ENCODE peak calls at places on chromosomes 2 and 18, in four cellular contexts. X, Z, S and E are unnamed samples.

GRCh38 chr2:97935719-97936161 is 60.0 kb downstream of the TMEM131 start:
- DNase-seq in Z (peak), X (no peak), S (no peak), E (peak)

GRCh38 chr2:106282816-106283215 is 88.7 kb upstream of the UXS1 start:
- DNase-seq in S (no peak), Z (no peak), X (no peak), E (peak)

GRCh38 chr18:75472906-75473305 is 45.4 kb upstream of the SMIM21 start:
- DNase-seq in Z (no peak), X (no peak), S (no peak), E (no peak)

GRCh38 chr18:48472610-48473009 is 63.4 kb upstream of the ZBTB7C start:
- DNase-seq in X (no peak), S (no peak), Z (no peak), E (no peak)

GRCh38 chr2:207505728-207506127 is 24.0 kb upstream of the CREB1 start:
- DNase-seq in S (peak), X (no peak), Z (no peak), E (no peak)

GRCh38 chr18:32956591-32957310 is 183.9 kb upstream of the KLHL14 start:
- DNase-seq in X (no peak), S (peak), Z (no peak), E (no peak)

GRCh38 chr2:191304939-191305875 is 60.0 kb downstream of the MYO1B start:
- DNase-seq in X (no peak), Z (no peak), S (no peak), E (no peak)

GRCh38 chr18:63831080-63831788 is 56.0 kb downstream of the SERPINB7 start:
- DNase-seq in S (no peak), X (no peak), Z (no peak), E (no peak)

GRCh38 chr18:32661486-32662299 is 111.1 kb downstream of the KLHL14 start:
- DNase-seq in X (no peak), Z (no peak), S (peak), E (no peak)

GRCh38 chr18:3321133-3321812 is 59.3 kb downstream of the MYL12B start:
- DNase-seq in X (peak), Z (no peak), S (peak), E (no peak)

GRCh38 chr2:199624958-199625357 is 167.2 kb upstream of the SATB2 start:
- DNase-seq in X (no peak), Z (no peak), S (no peak), E (no peak)

GRCh38 chr2:111626037-111626861 is 257.7 kb downstream of the ANAPC1 start:
- DNase-seq in Z (no peak), S (no peak), X (peak), E (no peak)
- TF ChIP-seq TCF7L2 in Z (no peak), S (no peak), X (no peak), E (no peak)

GRCh38 chr2:169771612-169772011 is 27.1 kb upstream of the SSB start:
- DNase-seq in S (no peak), Z (no peak), X (no peak), E (peak)

GRCh38 chr2:169765523-169765922 is 31.9 kb downstream of the KLHL23 start:
- DNase-seq in Z (no peak), S (no peak), X (no peak), E (peak)

GRCh38 chr2:169770991-169771390 is 27.7 kb upstream of the SSB start:
- DNase-seq in Z (no peak), S (no peak), X (no peak), E (no peak)

GRCh38 chr2:169767243-169767888 is 31.3 kb upstream of the SSB start:
- DNase-seq in Z (peak), X (peak), S (peak), E (peak)

DNA sequence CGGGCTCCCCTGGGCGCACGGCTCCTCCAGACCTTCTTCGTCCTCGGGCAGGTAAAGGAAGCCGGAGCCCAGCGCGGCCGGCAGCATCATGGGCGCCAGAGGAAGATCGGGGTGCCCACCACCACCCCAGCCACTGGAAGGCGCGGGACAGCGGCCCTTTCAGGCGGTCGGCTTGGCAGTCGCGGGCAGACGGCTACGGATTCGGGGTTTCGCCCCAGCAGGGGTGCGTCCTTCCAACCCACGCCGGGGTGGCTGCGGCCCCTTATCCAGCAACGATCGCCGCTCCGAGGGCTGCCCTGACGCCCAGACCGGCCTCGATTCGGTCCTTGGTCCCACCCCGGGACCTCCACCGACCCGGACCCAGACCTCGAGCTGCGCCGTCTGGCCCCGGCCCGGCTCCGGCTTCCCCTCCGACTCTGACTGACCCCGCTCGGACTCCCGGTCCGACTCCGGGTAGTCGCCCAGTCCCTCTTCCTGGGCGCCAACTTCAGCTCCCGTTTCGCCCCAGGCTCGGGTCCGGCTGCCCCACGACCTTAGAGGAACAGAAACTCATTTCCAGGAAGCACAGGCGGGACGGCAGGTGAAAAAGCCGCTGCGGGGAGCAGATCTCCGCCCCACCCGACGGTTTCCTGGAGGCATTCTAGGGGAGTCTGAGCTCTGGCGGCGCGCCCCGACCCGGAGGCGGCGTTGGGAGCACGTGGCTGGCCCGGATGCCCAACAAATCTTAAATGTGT is 30.2 kb upstream of the SSB start:
- DNase-seq in Z (no peak), X (no peak), S (no peak), E (no peak)
- TF ChIP-seq TCF7L2 in Z (no peak), X (no peak), S (no peak), E (no peak)

DNA sequence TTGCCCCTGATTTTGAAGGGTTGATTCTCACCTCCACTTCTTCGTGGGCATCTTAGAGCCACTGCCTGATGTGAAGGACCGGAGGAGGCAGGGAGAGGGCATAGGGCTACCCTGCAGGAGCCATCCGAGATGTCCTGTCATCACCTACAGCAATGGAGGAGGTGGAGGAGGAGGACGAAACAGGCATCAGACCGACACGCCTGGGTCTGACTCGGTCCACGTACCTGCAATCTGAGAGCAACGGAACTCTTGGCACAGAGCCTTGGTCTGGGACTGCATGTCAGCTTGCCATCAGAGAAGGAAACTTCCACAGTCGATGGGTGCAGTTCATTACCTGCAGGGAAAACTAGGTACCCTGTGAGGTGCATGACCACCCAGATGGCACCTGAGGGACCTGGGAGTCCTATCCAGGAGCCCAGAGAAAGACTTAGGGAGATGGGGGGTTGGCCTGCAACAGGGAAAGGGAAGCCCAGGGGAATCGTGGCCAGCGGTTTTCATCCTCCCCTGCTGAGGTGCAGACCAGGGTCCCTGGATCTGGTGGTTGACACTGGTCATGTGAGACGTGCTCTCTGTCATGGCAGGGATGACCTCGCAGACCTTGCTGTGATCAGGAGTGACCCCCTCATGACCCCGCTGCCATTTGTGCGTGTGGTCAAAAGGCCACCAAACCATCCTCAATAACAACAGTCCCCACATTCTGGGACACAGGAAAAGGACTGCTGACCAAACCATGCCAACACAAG is 190.8 kb downstream of the SEPTIN10 start:
- DNase-seq in S (no peak), Z (no peak), X (no peak), E (no peak)
- TF ChIP-seq TCF7L2 in S (no peak), Z (no peak), X (no peak), E (no peak)

GRCh38 chr2:187553908-187554703 is at the start of gene TFPI:
- DNase-seq in Z (no peak), X (peak), S (no peak), E (peak)
- TF ChIP-seq TCF7L2 in Z (no peak), X (no peak), S (no peak), E (no peak)

GRCh38 chr2:30803281-30803680 is 4.0 kb downstream of the CAPN13 start:
- DNase-seq in Z (no peak), S (no peak), X (no peak), E (no peak)
- TF ChIP-seq TCF7L2 in Z (no peak), S (no peak), X (no peak), E (no peak)

DNA sequence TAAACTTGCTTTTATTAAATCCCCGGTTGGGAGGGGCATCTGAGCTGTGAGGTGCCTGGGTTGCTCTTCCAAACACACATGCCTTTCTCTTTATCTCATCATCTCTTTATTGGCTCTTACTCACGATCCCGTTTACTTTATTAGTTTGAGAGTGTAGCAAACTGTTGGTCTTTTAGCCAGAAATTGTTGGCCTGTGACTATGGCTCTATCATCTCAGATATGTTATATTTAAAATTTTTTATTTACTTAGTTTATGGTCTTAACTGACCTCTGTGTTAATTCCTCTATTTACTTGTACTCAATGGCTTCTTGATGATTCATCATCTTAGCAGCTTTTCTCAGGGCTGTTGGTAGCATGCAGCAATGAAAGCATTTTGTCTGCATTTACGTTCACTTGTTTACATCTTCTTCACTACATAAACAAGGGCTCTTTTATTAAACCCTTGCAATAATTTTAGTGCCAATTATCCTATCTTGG is 408.4 kb downstream of the HRH4 start:
- DNase-seq in Z (no peak), X (no peak), S (peak), E (no peak)
- TF ChIP-seq TCF7L2 in Z (no peak), X (no peak), S (peak), E (no peak)